ENCODE peak calls at places on chromosome 12, in nine cellular contexts. A, C, J, Y, O, W, S, Q and D are unnamed samples.

GRCh38 chr12:25648460-25648859 is 95.4 kb upstream of the LMNTD1 start:
- DNase-seq in A (peak; percentile 66), C (no peak), J (peak; percentile 72), Y (no peak), O (peak; percentile 29), W (peak; percentile 63), S (peak; percentile 40), Q (peak; percentile 40), D (peak; percentile 77)

GRCh38 chr12:7678744-7679143 is 13.0 kb upstream of the APOBEC1 start:
- DNase-seq in A (no peak), C (no peak), J (no peak), Y (no peak), O (no peak), W (no peak), S (no peak), Q (no peak), D (no peak)

GRCh38 chr12:122752464-122753212 is at the start of gene DENR:
- DNase-seq in A (peak; percentile 97), C (peak; percentile 100), J (peak; percentile 96), Y (peak; percentile 91), O (peak; percentile 90), W (peak; percentile 95), S (peak; percentile 97), Q (peak; percentile 100), D (peak; percentile 100)

GRCh38 chr12:85920324-85920947 is 46.3 kb downstream of the NTS start:
- DNase-seq in A (peak; percentile 17), C (no peak), J (peak; percentile 31), Y (peak; percentile 13), O (peak; percentile 23), W (peak; percentile 45), S (peak; percentile 9), Q (no peak), D (peak; percentile 69)

GRCh38 chr12:104583311-104583710 is 126.6 kb downstream of the CHST11 start:
- DNase-seq in A (no peak), C (no peak), J (no peak), Y (no peak), O (no peak), W (no peak), S (no peak), Q (no peak), D (no peak)

GRCh38 chr12:32918890-32919791 is 22.6 kb upstream of the PKP2 start:
- DNase-seq in A (peak; percentile 46), C (no peak), J (peak; percentile 62), Y (no peak), O (peak; percentile 91), W (peak; percentile 49), S (no peak), Q (no peak), D (peak; percentile 9)

GRCh38 chr12:117359029-117359845 is 2.2 kb downstream of the NOS1 start:
- DNase-seq in A (no peak), C (no peak), J (no peak), Y (no peak), O (no peak), W (no peak), S (no peak), Q (no peak), D (no peak)

GRCh38 chr12:47885012-47885501 is 19.7 kb downstream of the VDR start:
- DNase-seq in A (no peak), C (peak; percentile 71), J (no peak), Y (no peak), O (no peak), W (no peak), S (no peak), Q (no peak), D (no peak)

GRCh38 chr12:14418526-14418925 is 53.0 kb downstream of the ATF7IP start:
- DNase-seq in A (no peak), C (no peak), J (no peak), Y (no peak), O (no peak), W (peak; percentile 63), S (peak; percentile 8), Q (no peak), D (no peak)

GRCh38 chr12:103647267-103647666 is 60.2 kb downstream of the STAB2 start:
- DNase-seq in A (no peak), C (no peak), J (peak; percentile 7), Y (peak; percentile 51), O (peak; percentile 62), W (peak; percentile 9), S (peak; percentile 41), Q (peak; percentile 15), D (peak; percentile 6)

GRCh38 chr12:52041695-52042123 is 9.5 kb upstream of the NR4A1 start:
- DNase-seq in A (no peak), C (no peak), J (no peak), Y (no peak), O (no peak), W (peak; percentile 59), S (peak; percentile 69), Q (no peak), D (no peak)

GRCh38 chr12:75658826-75659823 is 147.7 kb upstream of the KRR1 start:
- DNase-seq in A (no peak), C (no peak), J (peak; percentile 72), Y (peak; percentile 61), O (peak; percentile 52), W (peak; percentile 69), S (peak; percentile 65), Q (no peak), D (peak; percentile 56)

GRCh38 chr12:10301103-10301502 is 6.6 kb upstream of the KLRD1 start:
- DNase-seq in A (no peak), C (no peak), J (no peak), Y (no peak), O (no peak), W (no peak), S (no peak), Q (no peak), D (no peak)

GRCh38 chr12:111462134-111462821 is 56.6 kb downstream of the SH2B3 start:
- DNase-seq in A (no peak), C (no peak), J (no peak), Y (peak; percentile 87), O (no peak), W (peak; percentile 71), S (peak; percentile 64), Q (no peak), D (no peak)

GRCh38 chr12:30425445-30425844 is 270.2 kb downstream of the IPO8 start:
- DNase-seq in A (no peak), C (no peak), J (no peak), Y (no peak), O (no peak), W (no peak), S (no peak), Q (no peak), D (no peak)

GRCh38 chr12:9711664-9712063 is 21.2 kb downstream of the CLECL1 start:
- DNase-seq in A (no peak), C (no peak), J (no peak), Y (peak; percentile 32), O (no peak), W (no peak), S (peak; percentile 31), Q (no peak), D (no peak)

GRCh38 chr12:108240027-108240785 is 98.9 kb downstream of the CMKLR1 start:
- DNase-seq in A (no peak), C (no peak), J (no peak), Y (no peak), O (no peak), W (no peak), S (no peak), Q (no peak), D (no peak)